ENCODE peak calls at places on chromosomes 11 and 22, in nine cellular contexts. A is HepG2, O is Peyer's patch, I is heart right ventricle, S is GM23338, K is lower lobe of right lung, E is A549, W is pancreas, F is H9. R is an unnamed sample.

GRCh38 chr11:119361056-119361787 is 14.7 kb upstream of the MFRP start:
- DNase-seq in F (peak), E (peak), I (peak), A (peak), S (peak), O (no peak), W (peak), K (peak), R (peak)

GRCh38 chr11:83725718-83726117 is 439.6 kb upstream of the CCDC90B start:
- DNase-seq in F (no peak), K (no peak), W (no peak), I (no peak), S (peak), O (no peak), E (no peak), A (no peak), R (no peak)

GRCh38 chr11:120210651-120211521 is at the start of gene OAF:
- DNase-seq in F (peak), E (peak), K (peak), S (peak), O (peak), W (peak), I (peak), A (peak), R (peak)

GRCh38 chr11:106344392-106344791 is 266.9 kb downstream of the AASDHPPT start:
- DNase-seq in I (no peak), O (no peak), W (no peak), F (no peak), E (no peak), A (no peak), S (no peak), K (no peak), R (no peak)

GRCh38 chr11:96215094-96215782 is 127.8 kb downstream of the MAML2 start:
- DNase-seq in O (peak), W (no peak), K (no peak), S (no peak), I (no peak), A (no peak), F (no peak), E (no peak), R (no peak)

GRCh38 chr22:48702573-48703264 is 1125.0 kb downstream of the BRD1 start:
- DNase-seq in S (no peak), E (no peak), O (no peak), K (peak), I (no peak), F (no peak), W (peak), A (peak), R (no peak)

GRCh38 chr11:69914286-69915150 is 95.3 kb upstream of the FGF3 start:
- DNase-seq in A (no peak), S (no peak), I (no peak), E (no peak), W (no peak), K (peak), F (peak), O (no peak), R (peak)

GRCh38 chr11:121437018-121437685 is 15.0 kb upstream of the SORL1 start:
- DNase-seq in A (no peak), I (no peak), K (no peak), S (no peak), O (no peak), F (no peak), E (no peak), W (no peak), R (no peak)

GRCh38 chr11:119741369-119742262 is 12.6 kb upstream of the NECTIN1 start:
- DNase-seq in I (peak), S (peak), K (peak), F (peak), A (peak), O (no peak), E (peak), W (peak), R (no peak)

GRCh38 chr11:110529043-110529442 is 99.3 kb downstream of the FDX1 start:
- DNase-seq in I (no peak), A (peak), F (no peak), W (no peak), S (peak), E (no peak), K (no peak), O (no peak), R (no peak)

GRCh38 chr11:63845305-63845704 is 6.4 kb downstream of the MARK2 start:
- DNase-seq in E (no peak), S (no peak), O (no peak), A (peak), I (no peak), K (no peak), W (no peak), F (no peak), R (peak)

DNA sequence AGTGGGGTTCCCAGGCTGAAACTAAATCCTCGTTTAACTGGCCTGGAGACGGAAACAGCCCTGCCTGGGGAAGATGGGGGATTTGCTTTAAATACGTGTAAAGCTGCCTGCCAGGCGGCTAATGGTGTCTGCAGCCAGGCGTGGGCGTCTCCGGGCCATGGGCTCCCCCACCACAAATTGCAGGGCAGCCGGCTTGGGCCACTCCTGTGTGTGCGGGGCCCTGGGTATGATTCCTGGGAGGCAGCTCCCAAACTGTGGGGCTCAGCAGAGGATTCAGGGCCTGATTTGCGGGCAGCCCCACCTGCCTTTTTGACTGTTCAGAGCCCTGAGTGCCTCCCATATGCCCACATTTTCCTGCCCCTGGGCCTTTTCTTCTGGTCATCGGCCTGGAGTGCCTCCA is 110.6 kb downstream of the KCNQ1 start:
- DNase-seq in I (peak), E (no peak), W (peak), O (no peak), A (no peak), S (no peak), F (no peak), K (peak), R (no peak)
- H3K27ac ChIP-seq in I (no peak), E (no peak), W (no peak), O (no peak), A (no peak), S (no peak), F (no peak), K (no peak), R (no peak)

DNA sequence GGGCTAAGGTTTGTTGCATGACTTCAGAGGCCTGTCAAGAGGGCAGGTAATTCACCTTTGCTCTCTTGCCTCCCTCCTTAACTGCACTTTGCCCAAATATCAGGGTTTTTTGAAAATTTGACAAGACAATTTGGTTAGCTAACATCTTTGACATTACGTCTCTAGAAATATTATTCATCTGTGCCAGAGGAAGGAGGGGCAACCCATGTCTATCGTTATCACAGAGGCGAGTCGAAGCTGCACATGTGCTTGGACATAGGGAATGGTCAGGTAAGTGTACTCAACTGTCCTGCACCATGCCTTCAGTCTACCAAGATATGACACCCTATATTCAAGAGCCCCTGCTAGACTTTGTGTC is 3.7 kb downstream of the AKIP1 start:
- DNase-seq in S (no peak), A (no peak), K (no peak), W (no peak), O (no peak), F (no peak), I (no peak), E (no peak), R (no peak)
- TF ChIP-seq CTCF in S (no peak), A (no peak), K (no peak), W (no peak), O (no peak), F (no peak), I (no peak), E (peak), R (no peak)

GRCh38 chr11:86595401-86595800 is 77.0 kb downstream of the ME3 start:
- DNase-seq in K (no peak), A (no peak), S (no peak), O (no peak), E (no peak), W (no peak), I (no peak), F (no peak), R (no peak)
- H3K27ac ChIP-seq in K (no peak), A (no peak), S (no peak), O (no peak), E (peak), W (no peak), I (no peak), F (no peak), R (peak)

GRCh38 chr11:117154468-117154867 is 10.4 kb downstream of the PAFAH1B2 start:
- DNase-seq in F (no peak), S (no peak), K (no peak), I (no peak), O (no peak), E (no peak), W (no peak), A (no peak), R (no peak)
- TF ChIP-seq CTCF in F (no peak), S (no peak), K (no peak), I (no peak), O (no peak), E (no peak), W (no peak), A (no peak), R (no peak)

R was measured in RWPE1.